ENCODE peak calls at places on chromosomes 1 and 21, in four cellular contexts. O is A549, P is RWPE1, Z is dorsolateral prefrontal cortex. B is an unnamed sample.

GRCh38 chr1:1001631-1002300 is 1.9 kb upstream of the HES4 start:
- DNase-seq in P (peak; percentile 83), O (peak; percentile 85), Z (peak; percentile 66), B (peak; percentile 83)

GRCh38 chr21:44282370-44282769 is 3.3 kb upstream of the AIRE start:
- DNase-seq in P (no peak), Z (no peak), O (no peak), B (no peak)

GRCh38 chr1:204885790-204886189 is 15.1 kb downstream of the NFASC start:
- DNase-seq in P (no peak), Z (no peak), O (no peak), B (no peak)

GRCh38 chr1:177926201-177926600 is 43.7 kb downstream of the SEC16B start:
- DNase-seq in Z (no peak), P (no peak), O (no peak), B (no peak)

GRCh38 chr1:36322085-36322785 is 1.2 kb downstream of the EVA1B start:
- DNase-seq in Z (no peak), O (no peak), P (no peak), B (no peak)

GRCh38 chr1:6152882-6153281 is 27.2 kb downstream of the CHD5 start:
- DNase-seq in O (no peak), P (no peak), Z (no peak), B (no peak)

GRCh38 chr1:208185801-208186201 is 58.4 kb downstream of the PLXNA2 start:
- DNase-seq in O (no peak), P (no peak), Z (no peak), B (no peak)

GRCh38 chr21:42193131-42193671 is 25.7 kb upstream of the ABCG1 start:
- DNase-seq in Z (no peak), P (no peak), O (no peak), B (no peak)

GRCh38 chr1:43379476-43379875 is 10.1 kb downstream of the MED8 start:
- DNase-seq in O (no peak), P (no peak), Z (no peak), B (no peak)

DNA sequence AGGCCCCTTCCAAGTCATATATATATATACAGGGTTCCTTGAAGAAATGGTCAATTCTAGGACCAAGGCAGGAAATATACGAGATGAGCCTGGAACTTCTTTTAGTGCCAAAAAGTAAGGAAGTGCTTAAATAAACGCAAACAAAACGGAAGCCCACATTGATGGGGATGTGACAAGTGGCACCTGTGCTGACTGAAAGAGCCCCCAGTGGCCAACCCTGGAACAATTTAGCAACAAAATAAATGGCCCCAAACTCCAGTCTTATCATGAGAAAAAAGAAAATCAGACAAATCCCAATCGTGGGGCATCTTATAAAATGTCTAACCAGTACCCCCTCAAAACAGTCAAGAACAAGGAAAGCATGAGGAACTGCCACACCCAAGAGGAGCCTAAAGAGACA is 17.7 kb downstream of the PLA2G5 start:
- DNase-seq in P (no peak), O (peak; percentile 16), Z (no peak), B (no peak)
- TF ChIP-seq CTCF in P (no peak), O (no peak), Z (no peak), B (peak; percentile 42)

DNA sequence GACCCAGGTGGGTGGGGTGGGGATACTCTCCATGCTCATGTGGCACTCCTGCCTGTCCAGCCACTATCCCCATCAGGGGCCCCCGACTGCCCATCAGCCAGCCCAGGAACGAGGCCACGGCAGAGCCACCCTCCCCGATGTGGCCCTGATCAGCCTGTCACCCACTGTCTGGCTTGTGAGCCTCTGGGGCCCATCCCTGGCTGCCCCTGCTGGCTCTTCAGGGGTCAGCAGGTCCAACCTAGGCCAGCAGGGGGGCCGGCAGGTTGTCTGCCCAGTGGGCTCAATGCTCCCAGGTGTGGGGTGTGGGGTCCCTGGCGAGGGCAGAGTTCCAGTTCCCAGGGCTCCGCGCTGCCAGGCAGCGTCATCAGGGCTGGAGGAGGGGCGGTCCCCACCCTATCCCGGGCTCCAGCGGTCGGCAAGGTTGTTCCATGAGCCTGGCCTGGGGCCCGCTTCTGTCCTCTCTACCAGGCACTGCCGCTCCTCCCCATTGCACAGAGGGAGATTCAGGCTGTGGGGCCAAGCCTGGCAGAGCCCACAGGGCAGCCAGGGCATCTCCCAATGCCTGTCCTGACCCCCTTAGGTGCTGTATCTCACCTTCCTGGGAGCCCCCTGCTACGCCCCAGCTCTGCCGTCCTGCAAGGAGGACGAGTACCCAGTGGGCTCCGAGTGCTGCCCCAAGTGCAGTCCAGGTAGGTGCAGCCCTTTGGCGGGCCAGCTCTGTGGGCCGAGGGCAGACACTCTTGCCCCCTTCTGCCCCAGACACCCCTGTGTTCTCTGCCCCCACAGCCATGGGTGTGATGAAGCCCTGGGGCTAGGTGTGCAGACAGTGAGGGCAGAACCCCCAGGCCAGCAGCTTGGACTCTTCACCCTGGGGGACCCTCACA is 1.2 kb downstream of the TNFRSF14 start:
- DNase-seq in Z (no peak), O (no peak), P (no peak), B (no peak)
- TF ChIP-seq CTCF in Z (no peak), O (no peak), P (no peak), B (no peak)

DNA sequence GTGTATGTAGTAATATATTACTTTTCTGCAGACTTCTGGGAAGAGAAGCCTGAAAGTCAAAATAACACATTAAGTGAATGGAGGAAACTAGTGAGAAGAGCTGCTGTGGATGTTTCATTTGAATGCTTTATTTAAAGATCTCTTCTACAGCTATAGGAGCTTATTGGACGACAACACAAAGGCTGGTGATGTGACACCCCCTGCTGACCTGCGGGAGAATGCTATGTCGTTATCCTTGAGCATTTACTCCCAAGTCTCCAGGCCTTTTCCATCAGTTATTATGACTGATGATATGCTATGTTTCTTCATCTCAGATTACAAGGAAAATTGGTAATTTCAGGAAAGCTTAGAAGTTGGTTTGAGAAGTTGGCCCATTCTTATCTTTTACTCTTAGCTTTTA is 22.3 kb upstream of the PLA2G4A start:
- DNase-seq in Z (no peak), O (peak; percentile 23), P (peak; percentile 54), B (no peak)
- TF ChIP-seq CTCF in Z (no peak), O (peak; percentile 57), P (peak; percentile 12), B (peak; percentile 45)

GRCh38 chr21:25283720-25284119 is 323.6 kb downstream of the MRPL39 start:
- DNase-seq in O (no peak), Z (no peak), P (peak; percentile 3), B (no peak)
- TF ChIP-seq CTCF in O (no peak), Z (no peak), P (no peak), B (peak; percentile 63)

GRCh38 chr1:40859017-40859416 is 3.1 kb downstream of the CITED4 start:
- DNase-seq in P (no peak), Z (no peak), O (no peak), B (no peak)

GRCh38 chr1:40866408-40866788 is 4.2 kb upstream of the CITED4 start:
- DNase-seq in O (no peak), Z (no peak), P (no peak), B (no peak)

GRCh38 chr1:40860706-40861226 is 1.4 kb downstream of the CITED4 start:
- DNase-seq in Z (no peak), P (no peak), O (no peak), B (no peak)

GRCh38 chr1:40861227-40862003 is 748 bp downstream of the CITED4 start:
- DNase-seq in P (peak; percentile 23), Z (no peak), O (no peak), B (no peak)

GRCh38 chr1:40862008-40862863 is at the start of gene CITED4:
- DNase-seq in O (peak; percentile 76), Z (peak; percentile 93), P (peak; percentile 95), B (peak; percentile 95)
- TF ChIP-seq CTCF in O (peak; percentile 52), Z (peak; percentile 19), P (no peak), B (no peak)

DNA sequence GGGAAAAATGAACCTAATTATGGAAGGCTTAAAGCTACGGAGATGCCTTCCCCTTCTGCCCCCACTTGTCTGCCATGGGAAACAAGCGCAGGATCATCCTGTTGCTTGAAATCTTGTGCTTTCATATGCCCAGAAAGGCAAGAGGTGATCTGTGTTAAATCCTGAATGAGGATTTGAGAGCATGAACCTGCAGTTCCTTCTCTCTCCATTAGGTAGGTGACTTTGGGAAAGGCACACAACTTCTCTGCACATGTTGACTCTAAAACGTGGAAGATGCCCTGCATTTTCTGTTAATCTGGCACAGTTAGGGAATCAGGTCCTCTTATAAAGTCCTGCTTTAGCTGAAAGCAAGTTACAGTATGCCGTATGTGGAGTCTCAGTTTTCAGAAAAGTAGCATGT is 46.6 kb upstream of the MTR start:
- DNase-seq in Z (no peak), O (no peak), P (no peak), B (no peak)
- TF ChIP-seq CTCF in Z (no peak), O (no peak), P (no peak), B (peak; percentile 44)

DNA sequence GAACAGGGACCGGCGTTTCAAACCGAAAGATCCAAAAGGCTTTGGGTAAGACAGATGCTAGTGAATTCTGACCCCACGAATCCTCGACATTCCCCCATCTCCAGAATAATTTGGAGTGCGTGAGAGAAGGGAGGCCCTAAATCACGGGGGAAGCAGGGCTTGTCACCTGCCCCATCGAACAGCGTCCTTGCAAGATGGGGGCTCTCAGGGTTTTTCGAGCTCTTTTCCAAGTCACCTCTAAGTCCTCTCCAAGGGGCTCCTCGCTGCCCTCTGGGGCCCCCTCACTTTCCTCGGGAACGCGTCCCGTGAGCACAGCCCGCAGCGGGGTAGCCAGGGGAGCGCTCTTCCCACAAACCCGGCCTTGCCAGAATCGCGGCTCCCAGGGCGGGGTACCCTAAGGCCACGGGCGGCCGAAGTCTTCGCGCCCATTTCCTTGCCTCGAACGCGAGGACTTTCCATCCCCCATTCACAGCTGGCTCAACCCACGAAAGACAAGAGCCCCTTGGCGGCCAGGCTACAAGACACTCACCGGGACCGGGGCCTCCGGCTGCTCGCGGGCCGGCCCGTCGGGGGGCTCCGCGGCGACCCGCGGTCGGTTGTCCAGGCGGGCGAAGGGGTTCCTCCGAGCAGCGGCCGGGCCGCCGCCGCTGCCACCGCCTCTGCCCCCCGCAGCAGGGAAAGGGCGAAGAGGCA is 546 bp downstream of the DONSON start:
- DNase-seq in Z (peak; percentile 36), P (peak; percentile 34), O (peak; percentile 11), B (no peak)
- TF ChIP-seq CTCF in Z (no peak), P (no peak), O (no peak), B (peak; percentile 32)

DNA sequence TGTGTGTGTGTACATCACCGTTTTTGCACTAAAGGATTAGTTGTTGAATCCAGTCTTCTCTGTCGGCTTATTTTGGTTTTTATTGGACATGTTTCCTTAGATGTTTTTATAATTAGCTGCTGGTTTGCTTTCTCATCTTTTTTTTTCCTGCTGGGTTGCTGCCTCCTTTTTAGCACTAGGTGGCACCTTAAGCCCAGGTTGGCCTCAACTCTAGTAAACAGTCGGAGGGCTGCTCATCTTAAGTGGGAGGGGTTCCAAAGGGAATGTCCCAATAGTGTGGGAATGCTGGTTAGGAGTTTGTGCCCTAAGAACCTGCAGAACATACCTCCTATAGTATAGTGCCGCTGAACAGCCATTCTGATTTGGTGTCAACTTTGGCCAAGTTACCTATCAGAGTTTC is 570.1 kb upstream of the CXADR start:
- DNase-seq in Z (no peak), O (no peak), P (no peak), B (no peak)
- TF ChIP-seq CTCF in Z (no peak), O (peak; percentile 22), P (no peak), B (peak; percentile 45)

DNA sequence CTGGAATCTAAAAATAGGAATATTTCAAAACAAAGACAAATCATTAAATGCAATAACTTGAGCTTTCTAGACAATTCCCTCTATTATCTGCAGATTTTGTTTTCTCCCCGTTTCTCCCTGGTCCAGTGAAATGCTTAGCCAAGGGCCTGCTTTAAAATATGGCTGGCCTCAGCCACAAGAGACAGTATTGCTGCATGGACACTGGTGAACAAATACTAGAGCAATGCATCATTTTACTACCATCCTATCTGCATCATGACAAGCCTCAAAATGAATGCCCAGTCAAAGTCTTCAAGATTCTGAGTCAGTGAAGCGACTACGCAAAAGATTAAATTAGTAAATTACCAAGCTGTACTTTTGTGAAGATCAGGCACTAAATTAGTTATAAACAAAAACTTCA is 80.5 kb downstream of the ENAH start:
- DNase-seq in O (peak; percentile 8), Z (no peak), P (no peak), B (no peak)
- TF ChIP-seq CTCF in O (no peak), Z (peak; percentile 19), P (no peak), B (no peak)